ENCODE peak calls at places on chromosome 10, in eight cellular contexts. One of them, this sample, is unnamed.

GRCh38 chr10:121598261-121599249 is at the start of gene FGFR2:
- DNase-seq in IMR-90: no peak
- DNase-seq in neuronal stem cell: peak
- DNase-seq in neural progenitor cell: peak
- DNase-seq in astrocyte: peak
- DNase-seq in H1: peak
- DNase-seq in fibroblast of lung: peak
- DNase-seq in HCT116: peak
- DNase-seq in this sample: peak

GRCh38 chr10:60731134-60731883 is 47.0 kb upstream of the CDK1 start:
- DNase-seq in fibroblast of lung: no peak
- DNase-seq in neural progenitor cell: no peak
- DNase-seq in astrocyte: no peak
- DNase-seq in neuronal stem cell: no peak
- DNase-seq in IMR-90: no peak
- DNase-seq in HCT116: no peak
- DNase-seq in H1: no peak
- DNase-seq in this sample: no peak

GRCh38 chr10:104678658-104679057 is 37.6 kb downstream of the SORCS3 start:
- DNase-seq in HCT116: no peak
- DNase-seq in fibroblast of lung: no peak
- DNase-seq in H1: no peak
- DNase-seq in IMR-90: no peak
- DNase-seq in astrocyte: no peak
- DNase-seq in neuronal stem cell: no peak
- DNase-seq in neural progenitor cell: no peak
- DNase-seq in this sample: no peak

GRCh38 chr10:108789911-108790310 is 1133.4 kb downstream of the XPNPEP1 start:
- DNase-seq in neuronal stem cell: no peak
- DNase-seq in astrocyte: peak
- DNase-seq in IMR-90: peak
- DNase-seq in neural progenitor cell: no peak
- DNase-seq in HCT116: no peak
- DNase-seq in fibroblast of lung: peak
- DNase-seq in H1: no peak
- DNase-seq in this sample: peak

GRCh38 chr10:3780056-3780765 is 4.8 kb downstream of the KLF6 start:
- DNase-seq in HCT116: no peak
- DNase-seq in neural progenitor cell: no peak
- DNase-seq in IMR-90: peak
- DNase-seq in neuronal stem cell: no peak
- DNase-seq in astrocyte: peak
- DNase-seq in H1: no peak
- DNase-seq in fibroblast of lung: peak
- DNase-seq in this sample: peak

GRCh38 chr10:30818010-30818660 is 188.6 kb upstream of the LYZL2 start:
- DNase-seq in neural progenitor cell: no peak
- DNase-seq in HCT116: no peak
- DNase-seq in neuronal stem cell: no peak
- DNase-seq in H1: no peak
- DNase-seq in IMR-90: peak
- DNase-seq in astrocyte: peak
- DNase-seq in fibroblast of lung: peak
- DNase-seq in this sample: peak

GRCh38 chr10:110843796-110844616 is 27.7 kb upstream of the PDCD4 start:
- DNase-seq in neuronal stem cell: no peak
- DNase-seq in neural progenitor cell: no peak
- DNase-seq in H1: no peak
- DNase-seq in IMR-90: no peak
- DNase-seq in fibroblast of lung: no peak
- DNase-seq in HCT116: no peak
- DNase-seq in astrocyte: no peak
- DNase-seq in this sample: no peak

GRCh38 chr10:52308251-52309031 is 5.6 kb upstream of the DKK1 start:
- DNase-seq in H1: peak
- DNase-seq in fibroblast of lung: peak
- DNase-seq in neural progenitor cell: peak
- DNase-seq in astrocyte: peak
- DNase-seq in HCT116: no peak
- DNase-seq in IMR-90: peak
- DNase-seq in neuronal stem cell: peak
- DNase-seq in this sample: peak

GRCh38 chr10:3871424-3871996 is 86.5 kb upstream of the KLF6 start:
- DNase-seq in IMR-90: no peak
- DNase-seq in neuronal stem cell: no peak
- DNase-seq in neural progenitor cell: peak
- DNase-seq in astrocyte: no peak
- DNase-seq in HCT116: no peak
- DNase-seq in H1: no peak
- DNase-seq in fibroblast of lung: no peak
- DNase-seq in this sample: no peak

GRCh38 chr10:131723601-131724530 is 176.9 kb upstream of the PPP2R2D start:
- DNase-seq in IMR-90: no peak
- DNase-seq in fibroblast of lung: no peak
- DNase-seq in HCT116: no peak
- DNase-seq in H1: no peak
- DNase-seq in astrocyte: no peak
- DNase-seq in neural progenitor cell: no peak
- DNase-seq in neuronal stem cell: no peak
- DNase-seq in this sample: no peak

GRCh38 chr10:3775671-3776551 is 9.1 kb downstream of the KLF6 start:
- DNase-seq in HCT116: peak
- DNase-seq in astrocyte: peak
- DNase-seq in neuronal stem cell: no peak
- DNase-seq in H1: peak
- DNase-seq in fibroblast of lung: peak
- DNase-seq in IMR-90: peak
- DNase-seq in neural progenitor cell: peak
- DNase-seq in this sample: peak

GRCh38 chr10:128210215-128211063 is 84.2 kb upstream of the MKI67 start:
- DNase-seq in HCT116: peak
- DNase-seq in IMR-90: no peak
- DNase-seq in fibroblast of lung: peak
- DNase-seq in neural progenitor cell: peak
- DNase-seq in neuronal stem cell: peak
- DNase-seq in H1: peak
- DNase-seq in astrocyte: no peak
- DNase-seq in this sample: peak

GRCh38 chr10:120738658-120739057 is 112.5 kb upstream of the WDR11 start:
- DNase-seq in astrocyte: no peak
- DNase-seq in IMR-90: no peak
- DNase-seq in HCT116: no peak
- DNase-seq in H1: no peak
- DNase-seq in neuronal stem cell: no peak
- DNase-seq in neural progenitor cell: no peak
- DNase-seq in fibroblast of lung: peak
- DNase-seq in this sample: no peak

GRCh38 chr10:131494451-131494850 is 182.9 kb upstream of the TCERG1L start:
- DNase-seq in neuronal stem cell: no peak
- DNase-seq in fibroblast of lung: no peak
- DNase-seq in H1: no peak
- DNase-seq in neural progenitor cell: no peak
- DNase-seq in IMR-90: no peak
- DNase-seq in astrocyte: no peak
- DNase-seq in HCT116: no peak
- DNase-seq in this sample: no peak

GRCh38 chr10:110093722-110094121 is 85.9 kb downstream of the ADD3 start:
- DNase-seq in HCT116: no peak
- DNase-seq in fibroblast of lung: no peak
- DNase-seq in astrocyte: no peak
- DNase-seq in H1: no peak
- DNase-seq in IMR-90: no peak
- DNase-seq in neuronal stem cell: no peak
- DNase-seq in neural progenitor cell: no peak
- DNase-seq in this sample: no peak

GRCh38 chr10:117189557-117189956 is 7.7 kb upstream of the KCNK18 start:
- DNase-seq in neural progenitor cell: no peak
- DNase-seq in astrocyte: no peak
- DNase-seq in H1: no peak
- DNase-seq in neuronal stem cell: no peak
- DNase-seq in HCT116: no peak
- DNase-seq in fibroblast of lung: no peak
- DNase-seq in IMR-90: no peak
- DNase-seq in this sample: no peak

GRCh38 chr10:51706225-51706624 is 6.8 kb upstream of the CSTF2T start:
- DNase-seq in IMR-90: peak
- DNase-seq in neural progenitor cell: no peak
- DNase-seq in astrocyte: peak
- DNase-seq in fibroblast of lung: peak
- DNase-seq in neuronal stem cell: no peak
- DNase-seq in H1: no peak
- DNase-seq in HCT116: no peak
- DNase-seq in this sample: peak

GRCh38 chr10:130301026-130301892 is 165.1 kb downstream of the GLRX3 start:
- DNase-seq in fibroblast of lung: peak
- DNase-seq in HCT116: no peak
- DNase-seq in IMR-90: no peak
- DNase-seq in astrocyte: no peak
- DNase-seq in H1: no peak
- DNase-seq in neuronal stem cell: no peak
- DNase-seq in neural progenitor cell: no peak
- DNase-seq in this sample: peak

GRCh38 chr10:75553550-75553949 is 122.1 kb downstream of the LRMDA start:
- DNase-seq in HCT116: no peak
- DNase-seq in H1: no peak
- DNase-seq in IMR-90: no peak
- DNase-seq in neural progenitor cell: no peak
- DNase-seq in neuronal stem cell: no peak
- DNase-seq in astrocyte: no peak
- DNase-seq in fibroblast of lung: no peak
- DNase-seq in this sample: no peak

GRCh38 chr10:98045785-98046389 is 15.5 kb upstream of the CRTAC1 start:
- DNase-seq in neural progenitor cell: peak
- DNase-seq in neuronal stem cell: peak
- DNase-seq in fibroblast of lung: peak
- DNase-seq in astrocyte: peak
- DNase-seq in IMR-90: peak
- DNase-seq in H1: peak
- DNase-seq in HCT116: peak
- DNase-seq in this sample: peak

GRCh38 chr10:106399112-106399511 is 765.4 kb downstream of the SORCS1 start:
- DNase-seq in neural progenitor cell: peak
- DNase-seq in neuronal stem cell: no peak
- DNase-seq in HCT116: no peak
- DNase-seq in H1: no peak
- DNase-seq in fibroblast of lung: no peak
- DNase-seq in IMR-90: no peak
- DNase-seq in astrocyte: no peak
- DNase-seq in this sample: no peak

GRCh38 chr10:106401967-106402366 is 762.5 kb downstream of the SORCS1 start:
- DNase-seq in neural progenitor cell: no peak
- DNase-seq in HCT116: no peak
- DNase-seq in fibroblast of lung: no peak
- DNase-seq in IMR-90: no peak
- DNase-seq in astrocyte: no peak
- DNase-seq in H1: no peak
- DNase-seq in neuronal stem cell: no peak
- DNase-seq in this sample: no peak

GRCh38 chr10:106401161-106401560 is 763.3 kb downstream of the SORCS1 start:
- DNase-seq in fibroblast of lung: no peak
- DNase-seq in astrocyte: no peak
- DNase-seq in neural progenitor cell: no peak
- DNase-seq in neuronal stem cell: no peak
- DNase-seq in H1: no peak
- DNase-seq in IMR-90: peak
- DNase-seq in HCT116: no peak
- DNase-seq in this sample: peak

GRCh38 chr10:106402455-106402854 is 762.1 kb downstream of the SORCS1 start:
- DNase-seq in neural progenitor cell: no peak
- DNase-seq in H1: no peak
- DNase-seq in fibroblast of lung: no peak
- DNase-seq in astrocyte: no peak
- DNase-seq in neuronal stem cell: no peak
- DNase-seq in IMR-90: peak
- DNase-seq in HCT116: no peak
- DNase-seq in this sample: no peak
- H2AFZ ChIP-seq in neural progenitor cell: no peak
- H2AFZ ChIP-seq in H1: no peak
- H2AFZ ChIP-seq in fibroblast of lung: no peak
- H2AFZ ChIP-seq in astrocyte: no peak
- H2AFZ ChIP-seq in neuronal stem cell: no peak
- H2AFZ ChIP-seq in IMR-90: no peak
- H2AFZ ChIP-seq in HCT116: no peak
- H2AFZ ChIP-seq in this sample: no peak

GRCh38 chr10:124849111-124849773 is 47.6 kb downstream of the ABRAXAS2 start:
- DNase-seq in H1: no peak
- DNase-seq in neuronal stem cell: no peak
- DNase-seq in neural progenitor cell: no peak
- DNase-seq in astrocyte: no peak
- DNase-seq in IMR-90: no peak
- DNase-seq in fibroblast of lung: no peak
- DNase-seq in HCT116: no peak
- DNase-seq in this sample: no peak
- H3K9ac ChIP-seq in H1: no peak
- H3K9ac ChIP-seq in neuronal stem cell: peak
- H3K9ac ChIP-seq in neural progenitor cell: no peak
- H3K9ac ChIP-seq in astrocyte: no peak
- H3K9ac ChIP-seq in IMR-90: no peak
- H3K9ac ChIP-seq in fibroblast of lung: no peak
- H3K9ac ChIP-seq in HCT116: no peak
- H3K9ac ChIP-seq in this sample: no peak

GRCh38 chr10:34538291-34538829 is 276.7 kb downstream of the PARD3 start:
- DNase-seq in neuronal stem cell: no peak
- DNase-seq in astrocyte: no peak
- DNase-seq in neural progenitor cell: no peak
- DNase-seq in H1: no peak
- DNase-seq in HCT116: no peak
- DNase-seq in fibroblast of lung: peak
- DNase-seq in IMR-90: no peak
- DNase-seq in this sample: peak

GRCh38 chr10:34540492-34540891 is 274.6 kb downstream of the PARD3 start:
- DNase-seq in fibroblast of lung: no peak
- DNase-seq in IMR-90: no peak
- DNase-seq in neuronal stem cell: no peak
- DNase-seq in HCT116: no peak
- DNase-seq in astrocyte: no peak
- DNase-seq in neural progenitor cell: no peak
- DNase-seq in H1: no peak
- DNase-seq in this sample: no peak

GRCh38 chr10:34535872-34536271 is 279.2 kb downstream of the PARD3 start:
- DNase-seq in IMR-90: no peak
- DNase-seq in neural progenitor cell: no peak
- DNase-seq in neuronal stem cell: no peak
- DNase-seq in H1: no peak
- DNase-seq in HCT116: no peak
- DNase-seq in fibroblast of lung: no peak
- DNase-seq in astrocyte: no peak
- DNase-seq in this sample: no peak

GRCh38 chr10:34539533-34540315 is 275.4 kb downstream of the PARD3 start:
- DNase-seq in neuronal stem cell: no peak
- DNase-seq in H1: no peak
- DNase-seq in IMR-90: no peak
- DNase-seq in fibroblast of lung: no peak
- DNase-seq in HCT116: no peak
- DNase-seq in astrocyte: no peak
- DNase-seq in neural progenitor cell: no peak
- DNase-seq in this sample: peak

GRCh38 chr10:34537629-34538231 is 277.4 kb downstream of the PARD3 start:
- DNase-seq in HCT116: no peak
- DNase-seq in H1: no peak
- DNase-seq in astrocyte: no peak
- DNase-seq in fibroblast of lung: no peak
- DNase-seq in neuronal stem cell: no peak
- DNase-seq in neural progenitor cell: no peak
- DNase-seq in IMR-90: no peak
- DNase-seq in this sample: no peak
- H3K4me2 ChIP-seq in HCT116: no peak
- H3K4me2 ChIP-seq in H1: no peak
- H3K4me2 ChIP-seq in astrocyte: no peak
- H3K4me2 ChIP-seq in fibroblast of lung: peak
- H3K4me2 ChIP-seq in neuronal stem cell: no peak
- H3K4me2 ChIP-seq in neural progenitor cell: no peak
- H3K4me2 ChIP-seq in IMR-90: peak
- H3K4me2 ChIP-seq in this sample: peak

GRCh38 chr10:118955531-118956252 is 73.8 kb upstream of the NANOS1 start:
- DNase-seq in neuronal stem cell: no peak
- DNase-seq in IMR-90: no peak
- DNase-seq in neural progenitor cell: peak
- DNase-seq in HCT116: no peak
- DNase-seq in fibroblast of lung: no peak
- DNase-seq in astrocyte: no peak
- DNase-seq in H1: peak
- DNase-seq in this sample: no peak
- H2AFZ ChIP-seq in neuronal stem cell: no peak
- H2AFZ ChIP-seq in IMR-90: no peak
- H2AFZ ChIP-seq in neural progenitor cell: peak
- H2AFZ ChIP-seq in HCT116: no peak
- H2AFZ ChIP-seq in fibroblast of lung: no peak
- H2AFZ ChIP-seq in astrocyte: no peak
- H2AFZ ChIP-seq in H1: no peak
- H2AFZ ChIP-seq in this sample: no peak